ENCODE peak calls at places on chromosomes 13 and 19, in six cellular contexts. I is H9, S is mucosa of descending colon, Y is HFF-Myc, Q is right lobe of liver, L is tibial nerve. D is an unnamed sample.

GRCh38 chr13:88329066-88329465 is 657.9 kb downstream of the SLITRK5 start:
- DNase-seq in I (no peak), S (no peak), L (no peak), Q (no peak), Y (no peak), D (no peak)

GRCh38 chr19:31154021-31154420 is 195.2 kb downstream of the TSHZ3 start:
- DNase-seq in L (no peak), Q (no peak), Y (no peak), I (no peak), S (no peak), D (no peak)

GRCh38 chr13:98267080-98267912 is 90.2 kb upstream of the RNF113B start:
- DNase-seq in Q (peak; percentile 41), Y (no peak), L (peak; percentile 10), I (no peak), S (peak; percentile 63), D (no peak)

GRCh38 chr13:80665792-80666333 is 324.9 kb upstream of the SPRY2 start:
- DNase-seq in L (no peak), S (no peak), Y (no peak), I (no peak), Q (no peak), D (no peak)

GRCh38 chr19:52679598-52679997 is 41.4 kb upstream of the ZNF83 start:
- DNase-seq in S (no peak), Q (no peak), L (no peak), I (no peak), Y (no peak), D (no peak)

GRCh38 chr13:20672772-20673171 is 30.7 kb upstream of the IL17D start:
- DNase-seq in L (no peak), I (no peak), Y (no peak), Q (no peak), S (no peak), D (no peak)

GRCh38 chr13:79802389-79803140 is 321.6 kb downstream of the NDFIP2 start:
- DNase-seq in L (no peak), Q (no peak), S (no peak), Y (no peak), I (no peak), D (no peak)

GRCh38 chr13:97139704-97140103 is 82.4 kb upstream of the MBNL2 start:
- DNase-seq in Y (no peak), Q (no peak), L (no peak), I (no peak), S (no peak), D (no peak)

GRCh38 chr19:10289167-10289835 is 451 bp upstream of the ICAM5 start:
- DNase-seq in S (peak; percentile 68), Q (no peak), Y (peak; percentile 44), I (peak; percentile 85), L (no peak), D (no peak)

GRCh38 chr13:85666356-85666755 is 132.9 kb downstream of the SLITRK6 start:
- DNase-seq in Q (no peak), Y (no peak), I (peak; percentile 70), L (no peak), S (no peak), D (no peak)

GRCh38 chr13:39766464-39767167 is 111.2 kb downstream of the COG6 start:
- DNase-seq in S (no peak), L (no peak), Q (no peak), Y (no peak), I (no peak), D (no peak)

GRCh38 chr13:48532146-48532472 is 771 bp downstream of the RCBTB2 start:
- DNase-seq in I (no peak), S (no peak), Q (no peak), L (peak; percentile 39), Y (peak; percentile 10), D (no peak)

GRCh38 chr19:29596885-29597525 is 9.1 kb upstream of the POP4 start:
- DNase-seq in Y (no peak), I (no peak), Q (no peak), L (no peak), S (no peak), D (no peak)

GRCh38 chr19:32234663-32235217 is 110.7 kb upstream of the ZNF507 start:
- DNase-seq in Q (no peak), L (no peak), Y (no peak), S (no peak), I (no peak), D (no peak)

GRCh38 chr19:42270346-42271044 is 1.4 kb downstream of the CIC start:
- DNase-seq in L (no peak), Q (peak; percentile 77), S (peak; percentile 83), Y (no peak), I (no peak), D (no peak)

GRCh38 chr13:92537485-92537884 is 689.1 kb upstream of the GPC6 start:
- DNase-seq in L (no peak), Y (no peak), I (no peak), Q (no peak), S (no peak), D (no peak)

GRCh38 chr19:53463263-53463662 is 4.3 kb upstream of the ZNF813 start:
- DNase-seq in S (peak; percentile 50), I (peak; percentile 95), L (no peak), Y (no peak), Q (peak; percentile 69), D (no peak)

GRCh38 chr13:108155185-108156106 is 59.9 kb downstream of the LIG4 start:
- DNase-seq in S (no peak), I (peak; percentile 33), L (peak; percentile 77), Y (peak; percentile 6), Q (peak; percentile 40), D (peak; percentile 82)

GRCh38 chr19:17215125-17215971 is at the start of gene USE1:
- DNase-seq in L (peak; percentile 86), Y (peak; percentile 74), I (peak; percentile 93), Q (peak; percentile 91), S (peak; percentile 94), D (peak; percentile 79)

GRCh38 chr13:20161275-20161950 is 561 bp upstream of the GJA3 start:
- DNase-seq in I (no peak), L (no peak), Y (no peak), S (peak; percentile 60), Q (no peak), D (no peak)

GRCh38 chr19:53389591-53390377 is 5.2 kb upstream of the ZNF765 start:
- DNase-seq in S (peak; percentile 47), Y (no peak), L (no peak), I (peak; percentile 93), Q (no peak), D (no peak)

GRCh38 chr19:41922585-41922984 is 5.7 kb downstream of the ERFL start:
- DNase-seq in L (no peak), S (peak; percentile 40), I (no peak), Y (no peak), Q (no peak), D (no peak)

GRCh38 chr13:110345701-110346100 is 38.6 kb downstream of the COL4A2 start:
- DNase-seq in I (no peak), Y (no peak), Q (no peak), S (no peak), L (no peak), D (no peak)

GRCh38 chr13:113962975-113963374 is 10.9 kb downstream of the C13orf46 start:
- DNase-seq in S (peak; percentile 42), I (no peak), Q (peak; percentile 8), Y (no peak), L (no peak), D (no peak)

GRCh38 chr19:46659151-46660007 is 1.6 kb downstream of the DACT3 start:
- DNase-seq in Y (no peak), Q (peak; percentile 36), I (peak; percentile 66), S (peak; percentile 61), L (peak; percentile 33), D (no peak)

GRCh38 chr13:83895994-83896580 is 13.8 kb upstream of the SLITRK1 start:
- DNase-seq in I (no peak), L (no peak), Q (no peak), Y (no peak), S (no peak), D (no peak)

GRCh38 chr19:3095375-3096191 is 1.4 kb downstream of the GNA11 start:
- DNase-seq in Y (no peak), Q (peak; percentile 62), L (no peak), I (peak; percentile 94), S (peak; percentile 67), D (no peak)

GRCh38 chr19:3094638-3095374 is 644 bp downstream of the GNA11 start:
- DNase-seq in S (peak; percentile 63), I (no peak), L (no peak), Y (no peak), Q (no peak), D (no peak)

GRCh38 chr19:3096902-3097326 is 2.8 kb downstream of the GNA11 start:
- DNase-seq in Y (no peak), L (no peak), I (no peak), Q (no peak), S (peak; percentile 62), D (no peak)

GRCh38 chr19:3097442-3097871 is 3.3 kb downstream of the GNA11 start:
- DNase-seq in Q (no peak), S (peak; percentile 61), L (no peak), I (no peak), Y (no peak), D (no peak)

GRCh38 chr19:3096267-3096901 is 2.2 kb downstream of the GNA11 start:
- DNase-seq in Q (no peak), L (no peak), S (peak; percentile 61), Y (no peak), I (no peak), D (no peak)
- TF ChIP-seq CTCF in Q (no peak), L (no peak), S (no peak), Y (no peak), I (no peak), D (no peak)

GRCh38 chr19:55640043-55640576 is 692 bp upstream of the ZNF580 start:
- DNase-seq in Y (no peak), S (peak; percentile 86), I (peak; percentile 80), Q (peak; percentile 76), L (peak; percentile 35), D (no peak)
- TF ChIP-seq CTCF in Y (peak; percentile 53), S (no peak), I (no peak), Q (peak; percentile 50), L (peak; percentile 64), D (peak; percentile 5)

GRCh38 chr19:37333457-37333856 is 37.4 kb upstream of the ZNF527 start:
- DNase-seq in I (no peak), Y (no peak), Q (no peak), S (no peak), L (no peak), D (no peak)

GRCh38 chr19:37334179-37335071 is 36.5 kb upstream of the ZNF527 start:
- DNase-seq in S (peak; percentile 90), Q (peak; percentile 92), L (peak; percentile 90), I (peak; percentile 97), Y (peak; percentile 58), D (peak; percentile 89)

GRCh38 chr19:37332839-37333238 is 38.1 kb upstream of the ZNF527 start:
- DNase-seq in Q (no peak), Y (no peak), L (no peak), S (no peak), I (no peak), D (no peak)

GRCh38 chr19:37329686-37330085 is 41.2 kb upstream of the ZNF527 start:
- DNase-seq in L (no peak), Y (no peak), Q (no peak), I (peak; percentile 59), S (no peak), D (no peak)
- TF ChIP-seq CTCF in L (no peak), Y (no peak), Q (peak; percentile 20), I (peak; percentile 68), S (no peak), D (no peak)

DNA sequence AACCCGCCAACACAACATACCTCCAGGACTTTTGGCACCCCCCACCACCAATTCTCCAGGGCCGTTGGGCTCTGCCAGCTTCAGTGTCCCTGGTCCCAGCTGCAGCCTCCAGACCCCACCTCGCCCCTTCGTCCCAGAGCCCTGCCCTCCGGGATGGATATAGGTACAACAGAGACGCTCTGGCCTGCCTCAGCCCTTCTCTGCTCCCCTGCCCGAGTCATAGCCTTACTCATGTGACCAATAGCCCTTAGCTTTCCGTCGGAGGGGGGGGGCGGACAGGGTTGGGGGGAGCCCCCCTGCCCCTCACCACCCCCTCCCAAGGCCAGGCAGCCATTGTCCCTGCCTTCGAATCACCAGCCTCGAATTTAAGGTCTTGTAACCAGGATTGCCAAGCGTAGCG is 70.8 kb upstream of the NFIC start:
- DNase-seq in L (no peak), Q (no peak), S (peak; percentile 36), Y (no peak), I (no peak), D (no peak)
- TF ChIP-seq CTCF in L (no peak), Q (no peak), S (no peak), Y (no peak), I (no peak), D (no peak)

D was measured in omental fat pad.